ENCODE peak calls at places on chromosomes 5 and 9, in nine cellular contexts. U is sigmoid colon, J is Panc1, K is endothelial cell of umbilical vein, V is spleen, A is GM12878, R is GM23338, Q is stomach, E is upper lobe of left lung. D is an unnamed sample.
A peak's percentile ranks its signal among the peaks of the same experiment; 100 is the strongest.

GRCh38 chr5:1726469-1726865 is 73.2 kb downstream of the MRPL36 start:
- DNase-seq in U (peak; percentile 52), J (no peak), K (no peak), V (no peak), A (no peak), R (no peak), Q (peak; percentile 20), E (no peak), D (peak; percentile 3)

GRCh38 chr5:78615697-78616096 is 32.9 kb downstream of the LHFPL2 start:
- DNase-seq in U (no peak), J (no peak), K (no peak), V (no peak), A (no peak), R (no peak), Q (no peak), E (no peak), D (no peak)

GRCh38 chr5:95422842-95423241 is 31.7 kb downstream of the FAM81B start:
- DNase-seq in U (no peak), J (no peak), K (no peak), V (no peak), A (no peak), R (no peak), Q (no peak), E (no peak), D (no peak)

GRCh38 chr5:16456103-16456832 is 9.3 kb downstream of the ZNF622 start:
- DNase-seq in U (no peak), J (peak; percentile 69), K (peak; percentile 75), V (no peak), A (no peak), R (peak; percentile 89), Q (no peak), E (no peak), D (no peak)

GRCh38 chr5:17429353-17429752 is 68.7 kb upstream of the TAF11L2 start:
- DNase-seq in U (no peak), J (no peak), K (no peak), V (no peak), A (no peak), R (no peak), Q (no peak), E (no peak), D (no peak)

GRCh38 chr9:129287595-129288305 is 109.7 kb upstream of the IER5L start:
- DNase-seq in U (peak; percentile 29), J (no peak), K (no peak), V (peak; percentile 67), A (no peak), R (no peak), Q (no peak), E (peak; percentile 58), D (no peak)

GRCh38 chr5:141850183-141850768 is 27.9 kb downstream of the PCDH1 start:
- DNase-seq in U (no peak), J (no peak), K (no peak), V (no peak), A (no peak), R (no peak), Q (no peak), E (peak; percentile 58), D (peak; percentile 44)

GRCh38 chr5:58457040-58457439 is 2.8 kb downstream of the PLK2 start:
- DNase-seq in U (no peak), J (no peak), K (peak; percentile 17), V (no peak), A (no peak), R (no peak), Q (no peak), E (no peak), D (no peak)

GRCh38 chr9:125161284-125161918 is 18.1 kb upstream of the SCAI start:
- DNase-seq in U (no peak), J (no peak), K (no peak), V (no peak), A (no peak), R (no peak), Q (no peak), E (no peak), D (no peak)

GRCh38 chr5:172101547-172102225 is 86.3 kb downstream of the STK10 start:
- DNase-seq in U (no peak), J (no peak), K (no peak), V (peak; percentile 70), A (no peak), R (no peak), Q (no peak), E (no peak), D (no peak)

GRCh38 chr5:123511290-123511647 is 708 bp upstream of the CSNK1G3 start:
- DNase-seq in U (no peak), J (no peak), K (no peak), V (no peak), A (no peak), R (peak; percentile 17), Q (no peak), E (no peak), D (no peak)

GRCh38 chr5:123512631-123513461 is 869 bp downstream of the CSNK1G3 start:
- DNase-seq in U (peak; percentile 71), J (peak; percentile 25), K (peak; percentile 53), V (peak; percentile 92), A (no peak), R (peak; percentile 43), Q (peak; percentile 30), E (peak; percentile 91), D (no peak)

GRCh38 chr5:123508441-123508840 is 3.5 kb upstream of the CSNK1G3 start:
- DNase-seq in U (no peak), J (no peak), K (no peak), V (no peak), A (no peak), R (no peak), Q (no peak), E (no peak), D (no peak)

GRCh38 chr5:123514615-123515355 is 2.8 kb downstream of the CSNK1G3 start:
- DNase-seq in U (no peak), J (no peak), K (no peak), V (no peak), A (no peak), R (no peak), Q (no peak), E (no peak), D (no peak)

DNA sequence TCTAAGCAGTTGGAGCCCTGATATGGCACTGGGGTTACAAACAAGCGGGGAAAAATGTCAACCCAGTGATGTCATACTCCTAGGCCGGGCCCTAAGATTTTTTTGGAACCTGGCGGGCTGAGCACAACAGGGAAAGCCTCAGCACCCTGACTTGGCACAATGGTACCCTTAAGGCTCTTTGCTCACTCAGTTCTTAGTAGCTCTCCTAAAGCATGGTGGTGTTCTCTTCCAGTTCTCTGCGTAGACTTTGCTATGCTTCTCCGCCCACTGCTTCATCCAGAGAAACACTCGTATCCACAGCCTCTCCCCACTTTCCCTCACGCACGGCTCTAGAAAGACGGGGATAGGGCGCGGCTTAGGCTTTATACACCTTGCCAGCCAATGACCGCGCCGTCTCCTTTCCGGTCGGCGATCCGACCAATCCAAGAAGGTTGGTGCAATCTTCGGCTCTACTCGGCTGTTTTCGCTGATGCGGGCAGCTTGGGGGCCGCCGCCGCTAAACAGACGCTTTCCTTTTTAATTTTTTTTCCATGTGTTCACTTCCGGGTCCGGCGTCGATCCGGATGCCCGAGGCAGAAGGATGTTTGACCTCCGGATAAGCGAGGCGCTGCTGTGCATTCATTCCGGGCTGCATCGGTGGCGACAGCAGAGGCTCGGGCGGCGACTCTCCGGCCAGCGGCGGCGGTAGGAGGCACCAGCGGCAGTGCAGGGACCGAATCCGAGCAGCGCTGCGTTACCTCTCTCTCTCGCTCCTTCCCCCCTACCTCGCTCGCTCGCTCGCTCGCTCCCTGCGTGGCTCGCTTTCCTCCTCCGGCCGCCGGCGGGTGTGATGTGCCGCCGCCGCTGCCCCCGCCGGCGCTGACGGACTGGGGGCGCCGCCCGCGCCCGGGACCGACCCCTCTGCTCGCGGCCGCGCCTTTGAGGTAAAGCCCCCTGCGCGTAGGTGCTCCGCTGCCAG is at the start of gene CSNK1G3:
- DNase-seq in U (peak; percentile 99), J (peak; percentile 90), K (peak; percentile 99), V (peak; percentile 96), A (peak; percentile 82), R (peak; percentile 98), Q (peak; percentile 96), E (peak; percentile 92), D (peak; percentile 95)
- TF ChIP-seq POLR2AphosphoS5 in U (peak; percentile 97), J (peak; percentile 99), K (peak; percentile 95), V (peak; percentile 99), A (peak; percentile 98), R (peak; percentile 100), Q (peak; percentile 97), E (peak; percentile 90), D (peak; percentile 97)

GRCh38 chr5:43287493-43287892 is 25.7 kb downstream of the HMGCS1 start:
- DNase-seq in U (no peak), J (no peak), K (no peak), V (no peak), A (no peak), R (no peak), Q (no peak), E (no peak), D (no peak)
- TF ChIP-seq POLR2AphosphoS5 in U (no peak), J (no peak), K (no peak), V (no peak), A (no peak), R (no peak), Q (no peak), E (no peak), D (no peak)

GRCh38 chr9:68842568-68842967 is 137.5 kb downstream of the PIP5K1B start:
- DNase-seq in U (no peak), J (no peak), K (no peak), V (no peak), A (no peak), R (no peak), Q (no peak), E (no peak), D (no peak)

GRCh38 chr9:68847765-68848164 is 142.7 kb downstream of the PIP5K1B start:
- DNase-seq in U (no peak), J (no peak), K (no peak), V (no peak), A (no peak), R (no peak), Q (no peak), E (no peak), D (no peak)

GRCh38 chr9:68844196-68844595 is 139.2 kb downstream of the PIP5K1B start:
- DNase-seq in U (no peak), J (no peak), K (no peak), V (no peak), A (no peak), R (no peak), Q (no peak), E (no peak), D (no peak)

GRCh38 chr9:68843239-68843638 is 138.2 kb downstream of the PIP5K1B start:
- DNase-seq in U (no peak), J (no peak), K (no peak), V (no peak), A (no peak), R (no peak), Q (no peak), E (no peak), D (no peak)

GRCh38 chr9:68844623-68845612 is 139.9 kb downstream of the PIP5K1B start:
- DNase-seq in U (no peak), J (peak; percentile 2), K (peak; percentile 15), V (no peak), A (no peak), R (peak; percentile 85), Q (peak; percentile 38), E (no peak), D (no peak)
- TF ChIP-seq POLR2AphosphoS5 in U (no peak), J (no peak), K (no peak), V (no peak), A (no peak), R (no peak), Q (no peak), E (no peak), D (no peak)

DNA sequence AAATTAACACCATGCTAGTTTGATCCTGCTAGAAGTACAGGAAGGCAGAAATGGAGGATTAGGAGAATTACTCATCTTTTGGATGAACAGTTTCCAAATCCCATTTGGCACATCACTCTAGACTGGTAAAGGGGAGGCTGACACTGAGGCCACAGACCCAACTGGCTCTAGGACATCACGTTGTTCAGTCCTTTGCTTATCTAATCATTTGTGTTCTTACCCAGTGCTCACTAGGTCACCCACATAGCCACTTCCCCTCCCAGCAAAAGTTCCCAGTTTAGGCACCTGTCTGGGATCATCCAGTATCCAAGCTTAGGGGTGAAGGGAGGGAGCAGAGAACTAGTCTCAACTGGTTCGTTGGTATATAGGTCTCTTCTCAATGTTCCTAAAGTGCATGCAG is 1.6 kb upstream of the LEAP2 start:
- DNase-seq in U (no peak), J (no peak), K (no peak), V (no peak), A (no peak), R (no peak), Q (no peak), E (no peak), D (no peak)
- TF ChIP-seq POLR2AphosphoS5 in U (no peak), J (no peak), K (no peak), V (no peak), A (peak; percentile 35), R (no peak), Q (no peak), E (no peak), D (no peak)